ENCODE peak calls at places on chromosomes 12 and 14, in five cellular contexts. One of them, this sample, is unnamed.

GRCh38 chr14:42138406-42138805 is 531.7 kb downstream of the LRFN5 start:
- DNase-seq in iris pigment epithelial cell: no peak
- DNase-seq in substantia nigra: no peak
- DNase-seq in NCI-H2227 treated with DMSO at 0.1 percent for 48 hours: no peak
- DNase-seq in brain microvascular endothelial cell: no peak
- DNase-seq in this sample: no peak

GRCh38 chr14:78752789-78753188 is 582.6 kb downstream of the NRXN3 start:
- DNase-seq in iris pigment epithelial cell: no peak
- DNase-seq in substantia nigra: no peak
- DNase-seq in NCI-H2227 treated with DMSO at 0.1 percent for 48 hours: no peak
- DNase-seq in brain microvascular endothelial cell: no peak
- DNase-seq in this sample: no peak

GRCh38 chr12:48779869-48780268 is 9.0 kb downstream of the ADCY6 start:
- DNase-seq in iris pigment epithelial cell: peak
- DNase-seq in substantia nigra: no peak
- DNase-seq in NCI-H2227 treated with DMSO at 0.1 percent for 48 hours: no peak
- DNase-seq in brain microvascular endothelial cell: peak
- DNase-seq in this sample: peak

GRCh38 chr14:105528197-105528858 is 1.9 kb downstream of the TMEM121 start:
- DNase-seq in iris pigment epithelial cell: peak
- DNase-seq in substantia nigra: peak
- DNase-seq in NCI-H2227 treated with DMSO at 0.1 percent for 48 hours: peak
- DNase-seq in brain microvascular endothelial cell: peak
- DNase-seq in this sample: no peak

GRCh38 chr14:96574633-96575191 is 72.5 kb downstream of the PAPOLA start:
- DNase-seq in iris pigment epithelial cell: peak
- DNase-seq in substantia nigra: no peak
- DNase-seq in NCI-H2227 treated with DMSO at 0.1 percent for 48 hours: no peak
- DNase-seq in brain microvascular endothelial cell: peak
- DNase-seq in this sample: no peak

GRCh38 chr12:41013921-41014642 is 174.0 kb upstream of the PDZRN4 start:
- DNase-seq in iris pigment epithelial cell: peak
- DNase-seq in substantia nigra: no peak
- DNase-seq in NCI-H2227 treated with DMSO at 0.1 percent for 48 hours: no peak
- DNase-seq in brain microvascular endothelial cell: no peak
- DNase-seq in this sample: no peak

GRCh38 chr12:63882844-63883243 is 38.3 kb downstream of the SRGAP1 start:
- DNase-seq in iris pigment epithelial cell: peak
- DNase-seq in substantia nigra: no peak
- DNase-seq in NCI-H2227 treated with DMSO at 0.1 percent for 48 hours: no peak
- DNase-seq in brain microvascular endothelial cell: no peak
- DNase-seq in this sample: no peak

GRCh38 chr12:104094284-104094683 is 30.0 kb downstream of the HCFC2 start:
- DNase-seq in iris pigment epithelial cell: peak
- DNase-seq in substantia nigra: no peak
- DNase-seq in NCI-H2227 treated with DMSO at 0.1 percent for 48 hours: no peak
- DNase-seq in brain microvascular endothelial cell: peak
- DNase-seq in this sample: no peak

GRCh38 chr12:103441437-103442186 is 54.2 kb downstream of the C12orf42 start:
- DNase-seq in iris pigment epithelial cell: no peak
- DNase-seq in substantia nigra: no peak
- DNase-seq in NCI-H2227 treated with DMSO at 0.1 percent for 48 hours: no peak
- DNase-seq in brain microvascular endothelial cell: no peak
- DNase-seq in this sample: no peak

GRCh38 chr14:77102154-77102553 is 4.1 kb downstream of the CIPC start:
- DNase-seq in iris pigment epithelial cell: no peak
- DNase-seq in substantia nigra: no peak
- DNase-seq in NCI-H2227 treated with DMSO at 0.1 percent for 48 hours: no peak
- DNase-seq in brain microvascular endothelial cell: no peak
- DNase-seq in this sample: no peak

GRCh38 chr12:51320695-51321320 is 3.2 kb downstream of the BIN2 start:
- DNase-seq in iris pigment epithelial cell: peak
- DNase-seq in substantia nigra: no peak
- DNase-seq in NCI-H2227 treated with DMSO at 0.1 percent for 48 hours: no peak
- DNase-seq in brain microvascular endothelial cell: no peak
- DNase-seq in this sample: no peak

GRCh38 chr14:75720828-75721227 is 59.8 kb downstream of the TTLL5 start:
- DNase-seq in iris pigment epithelial cell: peak
- DNase-seq in substantia nigra: peak
- DNase-seq in NCI-H2227 treated with DMSO at 0.1 percent for 48 hours: no peak
- DNase-seq in brain microvascular endothelial cell: peak
- DNase-seq in this sample: no peak

GRCh38 chr12:64669270-64669842 is 59.1 kb downstream of the RASSF3 start:
- DNase-seq in iris pigment epithelial cell: no peak
- DNase-seq in substantia nigra: no peak
- DNase-seq in NCI-H2227 treated with DMSO at 0.1 percent for 48 hours: no peak
- DNase-seq in brain microvascular endothelial cell: no peak
- DNase-seq in this sample: no peak

GRCh38 chr14:36271939-36272907 is 48.2 kb downstream of the MBIP start:
- DNase-seq in iris pigment epithelial cell: peak
- DNase-seq in substantia nigra: no peak
- DNase-seq in NCI-H2227 treated with DMSO at 0.1 percent for 48 hours: peak
- DNase-seq in brain microvascular endothelial cell: no peak
- DNase-seq in this sample: no peak

GRCh38 chr14:65941091-65941490 is 528.6 kb downstream of the FUT8 start:
- DNase-seq in iris pigment epithelial cell: no peak
- DNase-seq in substantia nigra: no peak
- DNase-seq in NCI-H2227 treated with DMSO at 0.1 percent for 48 hours: no peak
- DNase-seq in brain microvascular endothelial cell: no peak
- DNase-seq in this sample: no peak

GRCh38 chr12:74985986-74986319 is 223.7 kb downstream of the KCNC2 start:
- DNase-seq in iris pigment epithelial cell: no peak
- DNase-seq in substantia nigra: no peak
- DNase-seq in NCI-H2227 treated with DMSO at 0.1 percent for 48 hours: no peak
- DNase-seq in brain microvascular endothelial cell: no peak
- DNase-seq in this sample: no peak

GRCh38 chr12:94208433-94208921 is 60.1 kb downstream of the PLXNC1 start:
- DNase-seq in iris pigment epithelial cell: no peak
- DNase-seq in substantia nigra: no peak
- DNase-seq in NCI-H2227 treated with DMSO at 0.1 percent for 48 hours: no peak
- DNase-seq in brain microvascular endothelial cell: peak
- DNase-seq in this sample: no peak

GRCh38 chr14:22918519-22918808 is 485 bp downstream of the RBM23 start:
- DNase-seq in iris pigment epithelial cell: no peak
- DNase-seq in substantia nigra: no peak
- DNase-seq in NCI-H2227 treated with DMSO at 0.1 percent for 48 hours: no peak
- DNase-seq in brain microvascular endothelial cell: no peak
- DNase-seq in this sample: no peak

GRCh38 chr14:106037380-106037779 is 511.0 kb downstream of the TMEM121 start:
- DNase-seq in iris pigment epithelial cell: no peak
- DNase-seq in substantia nigra: no peak
- DNase-seq in NCI-H2227 treated with DMSO at 0.1 percent for 48 hours: no peak
- DNase-seq in brain microvascular endothelial cell: no peak
- DNase-seq in this sample: no peak

GRCh38 chr14:95341564-95341963 is 21.9 kb upstream of the CLMN start:
- DNase-seq in iris pigment epithelial cell: no peak
- DNase-seq in substantia nigra: no peak
- DNase-seq in NCI-H2227 treated with DMSO at 0.1 percent for 48 hours: no peak
- DNase-seq in brain microvascular endothelial cell: no peak
- DNase-seq in this sample: no peak

GRCh38 chr12:93714382-93714781 is 37.2 kb downstream of the CRADD start:
- DNase-seq in iris pigment epithelial cell: no peak
- DNase-seq in substantia nigra: no peak
- DNase-seq in NCI-H2227 treated with DMSO at 0.1 percent for 48 hours: no peak
- DNase-seq in brain microvascular endothelial cell: no peak
- DNase-seq in this sample: no peak

GRCh38 chr12:113364698-113365097 is 6.3 kb downstream of the PLBD2 start:
- DNase-seq in iris pigment epithelial cell: no peak
- DNase-seq in substantia nigra: no peak
- DNase-seq in NCI-H2227 treated with DMSO at 0.1 percent for 48 hours: no peak
- DNase-seq in brain microvascular endothelial cell: no peak
- DNase-seq in this sample: no peak

GRCh38 chr12:12748051-12748450 is 30.9 kb downstream of the CDKN1B start:
- DNase-seq in iris pigment epithelial cell: no peak
- DNase-seq in substantia nigra: no peak
- DNase-seq in NCI-H2227 treated with DMSO at 0.1 percent for 48 hours: no peak
- DNase-seq in brain microvascular endothelial cell: no peak
- DNase-seq in this sample: no peak

GRCh38 chr14:92108345-92109254 is 2.2 kb upstream of the ATXN3 start:
- DNase-seq in iris pigment epithelial cell: peak
- DNase-seq in substantia nigra: no peak
- DNase-seq in NCI-H2227 treated with DMSO at 0.1 percent for 48 hours: peak
- DNase-seq in brain microvascular endothelial cell: no peak
- DNase-seq in this sample: no peak

GRCh38 chr12:92362785-92363184 is 217.1 kb upstream of the BTG1 start:
- DNase-seq in iris pigment epithelial cell: no peak
- DNase-seq in substantia nigra: no peak
- DNase-seq in NCI-H2227 treated with DMSO at 0.1 percent for 48 hours: no peak
- DNase-seq in brain microvascular endothelial cell: no peak
- DNase-seq in this sample: no peak

GRCh38 chr12:65525501-65526141 is 247.1 kb downstream of the MSRB3 start:
- DNase-seq in iris pigment epithelial cell: peak
- DNase-seq in substantia nigra: no peak
- DNase-seq in NCI-H2227 treated with DMSO at 0.1 percent for 48 hours: no peak
- DNase-seq in brain microvascular endothelial cell: peak
- DNase-seq in this sample: no peak

This sample was measured in vagina.